ENCODE peak calls at places on chromosome 21, in four cellular contexts. K is fibroblast of pulmonary artery, N is natural killer cell, W is astrocyte. C is an unnamed sample.

GRCh38 chr21:35399706-35400105 is 350.6 kb upstream of the RUNX1 start:
- DNase-seq in K (no peak), N (no peak), W (no peak), C (no peak)

GRCh38 chr21:21788591-21788990 is 790.4 kb downstream of the NCAM2 start:
- DNase-seq in K (peak), N (no peak), W (no peak), C (no peak)

GRCh38 chr21:15483138-15483780 is 246.5 kb upstream of the USP25 start:
- DNase-seq in K (peak), N (peak), W (peak), C (peak)

GRCh38 chr21:27505516-27505915 is 538.6 kb upstream of the ADAMTS5 start:
- DNase-seq in K (peak), N (no peak), W (peak), C (no peak)

GRCh38 chr21:37866027-37866426 is 50.2 kb downstream of the KCNJ6 start:
- DNase-seq in K (no peak), N (no peak), W (no peak), C (no peak)

GRCh38 chr21:24076179-24076578 is 1531.1 kb downstream of the MRPL39 start:
- DNase-seq in K (peak), N (no peak), W (peak), C (no peak)

GRCh38 chr21:26123012-26123411 is 47.6 kb downstream of the APP start:
- DNase-seq in K (no peak), N (no peak), W (no peak), C (no peak)

GRCh38 chr21:15774590-15774989 is 44.8 kb downstream of the USP25 start:
- DNase-seq in K (peak), N (no peak), W (peak), C (no peak)

GRCh38 chr21:23951251-23951650 is 1656.0 kb downstream of the MRPL39 start:
- DNase-seq in K (peak), N (no peak), W (peak), C (no peak)

GRCh38 chr21:34298797-34299539 is 64.8 kb upstream of the KCNE2 start:
- DNase-seq in K (no peak), N (no peak), W (no peak), C (no peak)

GRCh38 chr21:28822064-28822402 is 170.6 kb downstream of the LTN1 start:
- DNase-seq in K (no peak), N (no peak), W (no peak), C (no peak)

GRCh38 chr21:39094847-39095525 is 88.3 kb downstream of the PSMG1 start:
- DNase-seq in K (peak), N (no peak), W (peak), C (no peak)

GRCh38 chr21:18245493-18245967 is 897 bp downstream of the CHODL start:
- DNase-seq in K (no peak), N (no peak), W (peak), C (no peak)

GRCh38 chr21:41611966-41612606 is 104.1 kb upstream of the TMPRSS2 start:
- DNase-seq in K (peak), N (no peak), W (peak), C (no peak)

GRCh38 chr21:21898801-21899200 is 900.6 kb downstream of the NCAM2 start:
- DNase-seq in K (no peak), N (no peak), W (no peak), C (no peak)

GRCh38 chr21:42747267-42747701 is 93.9 kb downstream of the PDE9A start:
- DNase-seq in K (no peak), N (no peak), W (no peak), C (no peak)

GRCh38 chr21:42745511-42746239 is 92.3 kb downstream of the PDE9A start:
- DNase-seq in K (no peak), N (no peak), W (no peak), C (no peak)

GRCh38 chr21:42746593-42747266 is 93.3 kb downstream of the PDE9A start:
- DNase-seq in K (no peak), N (no peak), W (no peak), C (no peak)

GRCh38 chr21:42744520-42745445 is 91.4 kb downstream of the PDE9A start:
- DNase-seq in K (no peak), N (no peak), W (no peak), C (no peak)

GRCh38 chr21:42746240-42746592 is 92.8 kb downstream of the PDE9A start:
- DNase-seq in K (no peak), N (no peak), W (no peak), C (no peak)
- TF ChIP-seq CTCF in K (no peak), N (no peak), W (no peak), C (no peak)

GRCh38 chr21:44012474-44013379 is 618 bp downstream of the TRAPPC10 start:
- DNase-seq in K (peak), N (peak), W (no peak), C (peak)
- TF ChIP-seq CTCF in K (no peak), N (peak), W (no peak), C (peak)

DNA sequence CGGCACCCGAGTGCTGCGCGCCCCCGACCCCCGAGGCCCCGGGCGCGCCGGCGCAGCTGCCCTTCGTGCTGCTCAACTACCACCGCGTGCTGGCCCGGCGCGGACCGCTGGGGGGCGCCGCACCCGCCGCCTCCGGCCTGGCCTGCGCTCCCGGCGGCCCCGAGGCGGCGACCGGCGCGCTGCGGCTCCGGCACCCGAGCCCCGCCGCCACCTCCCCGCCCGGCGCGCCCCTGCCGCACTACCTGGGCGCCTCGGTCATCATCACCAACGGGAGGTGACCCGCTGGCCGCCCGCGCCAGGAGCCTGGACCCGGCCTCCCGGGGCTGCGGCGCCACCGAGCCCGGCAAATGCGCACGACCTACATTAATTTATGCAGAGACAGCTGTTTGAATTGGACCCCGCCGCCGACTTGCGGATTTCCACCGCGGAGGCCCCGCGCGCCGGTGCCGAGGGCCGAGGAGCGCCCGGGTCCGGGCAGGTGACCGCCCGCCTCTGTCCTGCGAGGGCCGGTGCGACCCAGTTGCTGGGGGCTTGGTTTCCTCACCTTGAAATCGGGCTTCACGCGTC is 49.0 kb downstream of the SIM2 start:
- DNase-seq in K (peak), N (peak), W (peak), C (peak)
- TF ChIP-seq CTCF in K (no peak), N (no peak), W (no peak), C (peak)

DNA sequence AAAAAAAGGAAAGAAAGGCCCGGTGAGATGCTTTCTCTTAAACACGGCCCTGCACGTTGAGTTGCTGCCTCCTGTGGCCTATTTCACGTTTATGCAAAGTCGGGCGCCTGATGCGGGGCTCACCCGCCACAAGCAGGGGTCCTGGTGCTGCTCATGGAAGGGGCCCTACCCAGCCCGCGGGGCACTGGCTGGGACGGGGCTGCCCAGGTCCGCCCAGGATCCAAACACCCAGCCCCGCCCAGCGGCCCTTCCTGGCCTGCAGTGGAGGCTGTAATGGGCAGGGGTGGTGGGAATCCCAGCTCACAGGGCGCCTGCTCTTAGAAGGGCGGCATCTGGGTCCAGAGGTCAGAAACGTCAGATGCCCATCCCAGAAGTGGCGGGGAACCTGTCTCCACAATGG is 1.6 kb downstream of the COL6A2 start:
- DNase-seq in K (peak), N (peak), W (no peak), C (no peak)
- TF ChIP-seq CTCF in K (peak), N (no peak), W (no peak), C (no peak)

GRCh38 chr21:30269803-30270530 is 12.8 kb downstream of the KRTAP24-1 start:
- DNase-seq in K (no peak), N (no peak), W (no peak), C (no peak)

GRCh38 chr21:30268608-30269197 is 14.0 kb downstream of the KRTAP24-1 start:
- DNase-seq in K (peak), N (no peak), W (no peak), C (no peak)
- TF ChIP-seq CTCF in K (peak), N (no peak), W (no peak), C (peak)

GRCh38 chr21:14382835-14383595 is at the start of gene HSPA13:
- DNase-seq in K (peak), N (peak), W (peak), C (peak)
- TF ChIP-seq CTCF in K (no peak), N (no peak), W (no peak), C (peak)